ENCODE peak calls at places on chromosomes 13 and 19, in four cellular contexts. W is CD8-positive, alpha-beta T cell; G is GM23248; Z is lower lobe of right lung. V is an unnamed sample. For H3K4me1, the result is how much of the 10 kb centered on the place peaks cover.

GRCh38 chr19:3142292-3142670 is 6.4 kb downstream of the GNA15 start:
- DNase-seq in W (no peak), G (peak), Z (no peak), V (no peak)

GRCh38 chr19:42528354-42529247 is at the start of gene CEACAM1:
- DNase-seq in W (peak), G (peak), Z (peak), V (no peak)

GRCh38 chr13:94558721-94559120 is 37.2 kb downstream of the TGDS start:
- DNase-seq in W (no peak), G (no peak), Z (no peak), V (no peak)

GRCh38 chr19:53647350-53647749 is 15.6 kb downstream of the DPRX start:
- DNase-seq in W (no peak), G (no peak), Z (no peak), V (no peak)

GRCh38 chr19:15730538-15730937 is 2.7 kb downstream of the OR10H2 start:
- DNase-seq in W (no peak), G (no peak), Z (no peak), V (no peak)

GRCh38 chr19:56601375-56601774 is 6.3 kb downstream of the ZNF71 start:
- DNase-seq in W (no peak), G (peak), Z (no peak), V (no peak)

GRCh38 chr13:20708216-20708615 is 4.7 kb downstream of the IL17D start:
- DNase-seq in W (no peak), G (peak), Z (no peak), V (no peak)

GRCh38 chr19:10603084-10603872 is 16.2 kb upstream of the AP1M2 start:
- DNase-seq in W (peak), G (no peak), Z (peak), V (no peak)

GRCh38 chr19:16368385-16369305 is 44.0 kb downstream of the KLF2 start:
- DNase-seq in W (peak), G (no peak), Z (peak), V (no peak)

GRCh38 chr19:20611866-20612265 is 46.3 kb upstream of the ZNF737 start:
- DNase-seq in W (no peak), G (no peak), Z (no peak), V (no peak)

GRCh38 chr19:4589579-4590410 is 30.3 kb upstream of the SEMA6B start:
- DNase-seq in W (no peak), G (no peak), Z (no peak), V (no peak)

GRCh38 chr13:71054358-71054757 is 812.6 kb downstream of the DACH1 start:
- DNase-seq in W (no peak), G (no peak), Z (no peak), V (no peak)

GRCh38 chr13:106847049-106847448 is 279.1 kb upstream of the ARGLU1 start:
- DNase-seq in W (no peak), G (no peak), Z (no peak), V (no peak)

GRCh38 chr13:114140909-114141255 is 8.5 kb upstream of the RASA3 start:
- DNase-seq in W (peak), G (no peak), Z (no peak), V (no peak)

GRCh38 chr13:39379667-39380655 is 223.0 kb downstream of the LHFPL6 start:
- DNase-seq in W (no peak), G (peak), Z (no peak), V (no peak)

GRCh38 chr19:48595833-48596232 is 10.7 kb upstream of the SPACA4 start:
- DNase-seq in W (no peak), G (no peak), Z (no peak), V (no peak)

GRCh38 chr13:42894765-42895181 is 97.3 kb downstream of the EPSTI1 start:
- DNase-seq in W (no peak), G (peak), Z (no peak), V (no peak)

GRCh38 chr19:12974301-12975220 is 5.2 kb downstream of the DAND5 start:
- DNase-seq in W (no peak), G (peak), Z (no peak), V (no peak)

GRCh38 chr13:110713981-110714797 is 689 bp downstream of the ING1 start:
- DNase-seq in W (peak), G (peak), Z (peak), V (no peak)

GRCh38 chr13:112071011-112071901 is 4.3 kb downstream of the SOX1 start:
- DNase-seq in W (no peak), G (no peak), Z (no peak), V (no peak)
- H3K27ac ChIP-seq in W (no peak), G (no peak), Z (no peak), V (no peak)

GRCh38 chr19:14677464-14677863 is 2.8 kb upstream of the ADGRE3 start:
- DNase-seq in W (no peak), G (no peak), Z (no peak), V (no peak)

GRCh38 chr19:14672043-14672872 is 2.4 kb downstream of the ADGRE3 start:
- DNase-seq in W (no peak), G (no peak), Z (no peak), V (no peak)

GRCh38 chr19:14673088-14673487 is 1.6 kb downstream of the ADGRE3 start:
- DNase-seq in W (no peak), G (no peak), Z (no peak), V (no peak)

GRCh38 chr19:14676762-14677161 is 2.1 kb upstream of the ADGRE3 start:
- DNase-seq in W (no peak), G (no peak), Z (no peak), V (no peak)

GRCh38 chr19:14674764-14675163 is at the start of gene ADGRE3:
- DNase-seq in W (no peak), G (peak), Z (no peak), V (no peak)
- H3K4me1 ChIP-seq in W (under half), G (under half), Z (under half), V (under half)

DNA sequence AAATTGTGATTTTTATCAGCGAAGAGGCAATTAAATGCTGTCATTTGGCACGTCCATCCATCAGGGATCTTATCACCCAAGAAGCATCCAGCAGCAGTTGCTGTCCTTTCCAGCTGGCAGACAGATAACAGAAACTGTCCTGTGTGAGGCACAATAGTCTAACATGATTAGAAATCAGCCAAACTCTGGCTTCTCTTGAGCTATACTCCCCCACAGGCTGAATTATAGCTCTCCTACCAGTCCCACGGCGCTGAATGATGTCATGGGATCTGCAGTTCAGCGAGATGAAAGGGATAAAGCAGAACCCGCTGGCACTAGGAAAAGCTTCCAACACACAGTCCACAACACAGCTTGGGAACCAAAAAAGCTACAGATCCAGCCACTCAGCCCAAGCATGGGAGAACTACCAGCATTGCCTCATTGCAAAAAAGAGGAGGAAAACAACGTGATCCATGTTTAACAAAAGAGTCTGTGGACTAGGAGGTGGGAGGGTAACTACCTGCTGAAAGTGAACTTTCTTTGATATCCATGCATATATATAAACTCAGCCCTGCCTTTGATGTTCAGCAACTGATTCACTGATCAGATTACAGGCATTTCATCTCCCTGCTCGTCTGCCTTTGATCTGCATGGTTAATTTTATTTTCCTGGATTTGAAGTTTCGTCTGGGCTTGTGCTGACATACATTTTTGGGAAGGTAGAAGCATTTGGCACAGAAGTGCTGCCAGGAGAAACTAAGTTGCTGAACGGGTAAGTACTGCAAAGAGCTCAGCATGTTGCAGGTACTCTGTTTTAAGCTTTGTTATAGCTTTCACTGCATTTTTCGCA is at the start of gene TNFRSF19:
- DNase-seq in W (no peak), G (peak), Z (no peak), V (no peak)
- H3K27ac ChIP-seq in W (no peak), G (no peak), Z (peak), V (no peak)

GRCh38 chr19:6022570-6023049 is 44.7 kb upstream of the RANBP3 start:
- DNase-seq in W (no peak), G (no peak), Z (no peak), V (no peak)
- H3K4me1 ChIP-seq in W (under half), G (under half), Z (under half), V (under half)

DNA sequence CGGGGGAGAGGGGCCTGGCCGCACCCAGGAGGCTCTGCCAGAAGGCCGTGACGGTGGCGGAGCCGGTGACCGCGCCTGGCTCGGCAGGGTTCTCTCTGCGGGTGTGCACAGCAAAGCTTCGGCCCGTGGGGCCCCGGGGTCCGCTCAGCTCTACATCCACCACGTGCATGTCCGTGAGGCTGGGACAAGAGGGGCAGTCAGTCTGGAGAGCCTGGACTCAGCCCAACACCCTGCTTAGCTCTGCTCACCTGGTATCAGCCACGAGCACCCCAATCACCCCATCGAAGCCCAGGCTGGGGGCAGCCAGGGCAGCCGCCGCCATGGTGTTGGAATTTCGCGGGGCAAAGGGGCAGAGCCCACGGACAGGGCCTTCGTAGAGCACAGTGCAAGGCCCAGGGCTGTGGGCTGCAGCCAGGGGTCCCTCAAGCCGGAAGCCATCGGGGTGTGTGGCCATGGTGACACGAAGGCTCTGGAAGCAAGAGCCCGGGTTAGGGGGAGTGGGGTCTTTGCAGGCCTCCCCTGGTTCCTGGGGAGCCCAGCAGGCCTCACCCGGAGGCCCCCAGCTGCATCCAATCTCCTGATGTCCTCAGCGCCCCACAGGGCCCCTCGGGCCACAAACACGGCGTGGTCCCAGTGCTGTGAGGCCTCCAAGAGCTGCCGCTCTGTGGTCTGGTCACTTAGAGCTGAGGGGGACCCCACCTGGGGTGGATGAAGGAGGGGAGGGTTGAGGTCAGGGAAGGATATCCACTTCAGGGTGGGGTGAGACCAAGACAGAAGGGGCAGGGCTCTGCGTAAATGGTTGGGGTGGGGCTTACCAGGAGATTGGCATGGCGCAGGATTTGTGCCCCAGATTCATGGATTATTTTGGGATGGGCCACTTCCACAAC is 1.4 kb downstream of the ASPDH start:
- DNase-seq in W (no peak), G (no peak), Z (peak), V (no peak)
- H3K27ac ChIP-seq in W (no peak), G (no peak), Z (no peak), V (no peak)

DNA sequence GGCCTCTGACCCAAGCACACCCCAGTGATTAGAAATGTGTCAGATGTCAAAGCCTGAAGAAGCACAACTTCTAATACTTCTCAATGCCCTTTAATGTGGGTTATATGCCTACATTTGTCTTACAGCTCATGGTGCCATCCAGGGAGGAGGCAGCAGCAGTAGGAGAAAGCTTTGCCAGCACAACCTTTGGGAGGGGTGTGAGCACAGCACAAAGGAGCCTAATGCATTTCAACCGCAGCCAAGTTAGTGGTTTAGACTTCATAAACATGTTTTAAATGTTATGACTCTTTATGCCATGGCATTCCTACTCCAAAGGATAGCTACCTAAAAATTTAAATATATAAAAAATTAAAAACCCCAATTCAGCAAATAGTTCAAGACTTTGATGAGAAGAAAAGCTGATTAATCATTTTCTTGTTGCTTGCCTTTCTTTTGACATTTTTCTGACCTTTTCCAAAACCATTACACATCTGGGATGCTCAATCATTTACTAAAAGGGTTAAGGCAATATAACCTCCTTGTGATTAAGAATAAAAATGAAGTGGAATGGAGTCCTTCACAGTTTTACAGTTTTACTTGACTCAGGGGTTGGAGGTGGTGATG is 142.7 kb downstream of the DLEU7 start:
- DNase-seq in W (no peak), G (no peak), Z (no peak), V (no peak)
- H3K4me1 ChIP-seq in W (under half), G (under half), Z (under half), V (under half)

V was measured in thoracic aorta.